ENCODE peak calls at places on chromosomes 5 and 9, in nine cellular contexts. One of them, this sample, is unnamed.

GRCh38 chr5:147782053-147783028 is at the start of gene JAKMIP2:
- DNase-seq in cardiac fibroblast: peak; percentile 64
- DNase-seq in fibroblast of mammary gland: peak; percentile 60
- DNase-seq in AG04450: no peak
- DNase-seq in body of pancreas: peak; percentile 54
- DNase-seq in cardiac muscle cell: peak; percentile 96
- DNase-seq in lower lobe of right lung: peak; percentile 74
- DNase-seq in lower leg skin: peak; percentile 84
- DNase-seq in A549: peak; percentile 26
- DNase-seq in this sample: peak; percentile 64

GRCh38 chr9:100428871-100429654 is 2.1 kb downstream of the MSANTD3 start:
- DNase-seq in cardiac fibroblast: peak; percentile 98
- DNase-seq in fibroblast of mammary gland: peak; percentile 100
- DNase-seq in AG04450: peak; percentile 97
- DNase-seq in body of pancreas: no peak
- DNase-seq in cardiac muscle cell: no peak
- DNase-seq in lower lobe of right lung: no peak
- DNase-seq in lower leg skin: no peak
- DNase-seq in A549: peak; percentile 94
- DNase-seq in this sample: peak; percentile 48

GRCh38 chr5:177473461-177473991 is at the start of gene DBN1:
- DNase-seq in cardiac fibroblast: peak; percentile 66
- DNase-seq in fibroblast of mammary gland: peak; percentile 28
- DNase-seq in AG04450: no peak
- DNase-seq in body of pancreas: peak; percentile 60
- DNase-seq in cardiac muscle cell: peak; percentile 86
- DNase-seq in lower lobe of right lung: no peak
- DNase-seq in lower leg skin: no peak
- DNase-seq in A549: peak; percentile 44
- DNase-seq in this sample: no peak

GRCh38 chr5:180026320-180026719 is 45.2 kb downstream of the RNF130 start:
- DNase-seq in cardiac fibroblast: peak; percentile 46
- DNase-seq in fibroblast of mammary gland: peak; percentile 66
- DNase-seq in AG04450: no peak
- DNase-seq in body of pancreas: peak; percentile 46
- DNase-seq in cardiac muscle cell: peak; percentile 56
- DNase-seq in lower lobe of right lung: no peak
- DNase-seq in lower leg skin: no peak
- DNase-seq in A549: peak; percentile 5
- DNase-seq in this sample: no peak

GRCh38 chr5:129399069-129399468 is 61.0 kb upstream of the ADAMTS19 start:
- DNase-seq in cardiac fibroblast: no peak
- DNase-seq in fibroblast of mammary gland: no peak
- DNase-seq in AG04450: no peak
- DNase-seq in body of pancreas: no peak
- DNase-seq in cardiac muscle cell: no peak
- DNase-seq in lower lobe of right lung: no peak
- DNase-seq in lower leg skin: no peak
- DNase-seq in A549: no peak
- DNase-seq in this sample: no peak

GRCh38 chr9:87880116-87880515 is 2.6 kb upstream of the SPATA31E1 start:
- DNase-seq in cardiac fibroblast: peak; percentile 8
- DNase-seq in fibroblast of mammary gland: peak; percentile 16
- DNase-seq in AG04450: no peak
- DNase-seq in body of pancreas: no peak
- DNase-seq in cardiac muscle cell: no peak
- DNase-seq in lower lobe of right lung: no peak
- DNase-seq in lower leg skin: no peak
- DNase-seq in A549: no peak
- DNase-seq in this sample: no peak

GRCh38 chr9:92467511-92467910 is 14.8 kb downstream of the ASPN start:
- DNase-seq in cardiac fibroblast: no peak
- DNase-seq in fibroblast of mammary gland: no peak
- DNase-seq in AG04450: no peak
- DNase-seq in body of pancreas: no peak
- DNase-seq in cardiac muscle cell: no peak
- DNase-seq in lower lobe of right lung: no peak
- DNase-seq in lower leg skin: no peak
- DNase-seq in A549: no peak
- DNase-seq in this sample: no peak

GRCh38 chr5:43401827-43402226 is 10.4 kb downstream of the CCL28 start:
- DNase-seq in cardiac fibroblast: peak; percentile 34
- DNase-seq in fibroblast of mammary gland: peak; percentile 18
- DNase-seq in AG04450: no peak
- DNase-seq in body of pancreas: no peak
- DNase-seq in cardiac muscle cell: no peak
- DNase-seq in lower lobe of right lung: no peak
- DNase-seq in lower leg skin: no peak
- DNase-seq in A549: peak; percentile 62
- DNase-seq in this sample: no peak

GRCh38 chr9:69157751-69158466 is 16.2 kb upstream of the TJP2 start:
- DNase-seq in cardiac fibroblast: no peak
- DNase-seq in fibroblast of mammary gland: peak; percentile 58
- DNase-seq in AG04450: peak; percentile 46
- DNase-seq in body of pancreas: peak; percentile 32
- DNase-seq in cardiac muscle cell: no peak
- DNase-seq in lower lobe of right lung: no peak
- DNase-seq in lower leg skin: no peak
- DNase-seq in A549: no peak
- DNase-seq in this sample: no peak

GRCh38 chr5:1852324-1852947 is 30.3 kb downstream of the IRX4 start:
- DNase-seq in cardiac fibroblast: no peak
- DNase-seq in fibroblast of mammary gland: no peak
- DNase-seq in AG04450: no peak
- DNase-seq in body of pancreas: no peak
- DNase-seq in cardiac muscle cell: peak; percentile 70
- DNase-seq in lower lobe of right lung: no peak
- DNase-seq in lower leg skin: no peak
- DNase-seq in A549: no peak
- DNase-seq in this sample: no peak

GRCh38 chr5:1855075-1855474 is 27.6 kb downstream of the IRX4 start:
- DNase-seq in cardiac fibroblast: no peak
- DNase-seq in fibroblast of mammary gland: no peak
- DNase-seq in AG04450: no peak
- DNase-seq in body of pancreas: no peak
- DNase-seq in cardiac muscle cell: no peak
- DNase-seq in lower lobe of right lung: no peak
- DNase-seq in lower leg skin: no peak
- DNase-seq in A549: no peak
- DNase-seq in this sample: no peak

GRCh38 chr5:1850324-1851154 is 32.2 kb downstream of the IRX4 start:
- DNase-seq in cardiac fibroblast: no peak
- DNase-seq in fibroblast of mammary gland: no peak
- DNase-seq in AG04450: no peak
- DNase-seq in body of pancreas: no peak
- DNase-seq in cardiac muscle cell: no peak
- DNase-seq in lower lobe of right lung: no peak
- DNase-seq in lower leg skin: no peak
- DNase-seq in A549: no peak
- DNase-seq in this sample: no peak

GRCh38 chr5:1853531-1853930 is 29.2 kb downstream of the IRX4 start:
- DNase-seq in cardiac fibroblast: no peak
- DNase-seq in fibroblast of mammary gland: no peak
- DNase-seq in AG04450: no peak
- DNase-seq in body of pancreas: no peak
- DNase-seq in cardiac muscle cell: no peak
- DNase-seq in lower lobe of right lung: no peak
- DNase-seq in lower leg skin: no peak
- DNase-seq in A549: no peak
- DNase-seq in this sample: no peak

DNA sequence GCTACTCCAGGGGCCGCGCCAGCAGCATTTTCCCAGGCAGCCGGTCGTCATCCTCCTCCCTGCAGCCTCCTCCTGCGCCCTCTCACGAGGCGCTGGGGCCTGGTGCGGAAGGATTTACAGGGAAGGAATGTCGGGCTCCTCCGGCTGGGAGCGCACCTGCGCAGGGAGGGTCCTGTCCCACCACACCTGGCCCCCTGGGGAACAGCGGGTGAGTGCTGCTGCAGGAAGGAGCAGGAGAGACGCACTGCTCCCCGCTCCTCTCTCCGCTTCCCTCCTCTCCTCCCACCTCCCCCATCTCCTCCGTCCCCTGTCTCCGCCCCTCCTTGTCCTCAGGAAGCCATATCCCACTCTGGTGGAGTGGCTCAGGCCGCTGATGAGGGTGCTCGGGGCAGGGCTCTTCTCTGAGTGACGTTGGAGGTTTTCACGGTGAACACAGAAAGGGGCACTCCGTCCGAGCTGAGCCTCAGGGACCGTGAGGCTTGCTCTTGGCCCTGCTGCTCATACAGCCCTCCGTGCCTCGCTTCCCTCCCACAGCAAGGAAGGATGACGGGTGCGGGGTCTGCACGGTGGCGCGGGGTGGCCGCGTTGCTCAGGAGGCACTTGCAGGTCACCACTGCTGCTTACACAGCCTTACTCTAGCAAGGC is 31.3 kb downstream of the IRX4 start:
- DNase-seq in cardiac fibroblast: no peak
- DNase-seq in fibroblast of mammary gland: no peak
- DNase-seq in AG04450: no peak
- DNase-seq in body of pancreas: no peak
- DNase-seq in cardiac muscle cell: no peak
- DNase-seq in lower lobe of right lung: no peak
- DNase-seq in lower leg skin: no peak
- DNase-seq in A549: no peak
- DNase-seq in this sample: no peak
- H3K4me3 ChIP-seq in cardiac fibroblast: no peak overlapping the region
- H3K4me3 ChIP-seq in fibroblast of mammary gland: no peak overlapping the region
- H3K4me3 ChIP-seq in AG04450: no peak overlapping the region
- H3K4me3 ChIP-seq in body of pancreas: no peak overlapping the region
- H3K4me3 ChIP-seq in cardiac muscle cell: no peak overlapping the region
- H3K4me3 ChIP-seq in lower lobe of right lung: no peak overlapping the region
- H3K4me3 ChIP-seq in lower leg skin: no peak overlapping the region
- H3K4me3 ChIP-seq in A549: no peak overlapping the region
- H3K4me3 ChIP-seq in this sample: no peak overlapping the region

GRCh38 chr9:115115924-115116323 is 2.0 kb downstream of the TNC start:
- DNase-seq in cardiac fibroblast: no peak
- DNase-seq in fibroblast of mammary gland: peak; percentile 90
- DNase-seq in AG04450: no peak
- DNase-seq in body of pancreas: no peak
- DNase-seq in cardiac muscle cell: no peak
- DNase-seq in lower lobe of right lung: no peak
- DNase-seq in lower leg skin: no peak
- DNase-seq in A549: no peak
- DNase-seq in this sample: no peak
- H3K4me3 ChIP-seq in cardiac fibroblast: no peak overlapping the region
- H3K4me3 ChIP-seq in fibroblast of mammary gland: peak overlapping the region; percentile 65
- H3K4me3 ChIP-seq in AG04450: peak overlapping the region; percentile 77
- H3K4me3 ChIP-seq in body of pancreas: no peak overlapping the region
- H3K4me3 ChIP-seq in cardiac muscle cell: no peak overlapping the region
- H3K4me3 ChIP-seq in lower lobe of right lung: no peak overlapping the region
- H3K4me3 ChIP-seq in lower leg skin: no peak overlapping the region
- H3K4me3 ChIP-seq in A549: no peak overlapping the region
- H3K4me3 ChIP-seq in this sample: peak overlapping the region; percentile 57

DNA sequence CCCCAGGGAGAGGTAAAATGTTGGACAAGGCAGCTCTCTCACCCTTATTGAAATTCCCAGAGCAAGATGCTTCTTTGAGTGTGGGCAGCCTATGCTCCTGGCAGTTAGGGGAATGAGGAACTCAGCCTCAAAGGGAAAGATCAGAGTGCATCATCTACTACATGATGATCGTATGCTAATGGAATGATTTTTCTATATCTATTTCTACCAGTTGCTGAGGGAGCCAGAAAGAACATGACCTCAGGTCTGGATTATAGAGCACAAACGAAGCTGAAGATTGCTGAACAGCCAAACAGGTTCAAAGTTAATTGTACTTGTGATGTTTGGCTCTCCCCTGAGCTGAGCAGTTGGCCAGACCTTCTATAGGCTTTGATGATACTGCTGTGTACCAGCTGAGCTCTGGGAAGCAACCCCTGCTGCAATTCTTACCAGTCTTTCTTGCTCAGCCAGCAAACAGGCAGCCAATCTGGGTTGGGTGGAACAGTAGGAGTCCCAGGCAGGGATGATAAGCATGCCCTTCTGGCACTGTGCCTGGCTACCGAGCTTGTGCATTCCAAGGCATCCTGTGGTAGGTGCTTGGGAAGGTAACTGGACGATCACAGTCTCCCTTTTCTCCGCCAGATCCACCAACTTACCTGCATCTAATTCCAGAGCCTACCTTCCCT is 10.3 kb upstream of the FBXL7 start:
- DNase-seq in cardiac fibroblast: no peak
- DNase-seq in fibroblast of mammary gland: no peak
- DNase-seq in AG04450: no peak
- DNase-seq in body of pancreas: peak; percentile 28
- DNase-seq in cardiac muscle cell: no peak
- DNase-seq in lower lobe of right lung: no peak
- DNase-seq in lower leg skin: no peak
- DNase-seq in A549: no peak
- DNase-seq in this sample: no peak
- H3K4me3 ChIP-seq in cardiac fibroblast: no peak overlapping the region
- H3K4me3 ChIP-seq in fibroblast of mammary gland: no peak overlapping the region
- H3K4me3 ChIP-seq in AG04450: no peak overlapping the region
- H3K4me3 ChIP-seq in body of pancreas: no peak overlapping the region
- H3K4me3 ChIP-seq in cardiac muscle cell: no peak overlapping the region
- H3K4me3 ChIP-seq in lower lobe of right lung: no peak overlapping the region
- H3K4me3 ChIP-seq in lower leg skin: no peak overlapping the region
- H3K4me3 ChIP-seq in A549: no peak overlapping the region
- H3K4me3 ChIP-seq in this sample: no peak overlapping the region

GRCh38 chr5:111853748-111854147 is 96.8 kb upstream of the NREP start:
- DNase-seq in cardiac fibroblast: peak; percentile 55
- DNase-seq in fibroblast of mammary gland: peak; percentile 40
- DNase-seq in AG04450: no peak
- DNase-seq in body of pancreas: no peak
- DNase-seq in cardiac muscle cell: no peak
- DNase-seq in lower lobe of right lung: no peak
- DNase-seq in lower leg skin: no peak
- DNase-seq in A549: no peak
- DNase-seq in this sample: no peak

GRCh38 chr5:111854196-111854595 is 97.2 kb upstream of the NREP start:
- DNase-seq in cardiac fibroblast: no peak
- DNase-seq in fibroblast of mammary gland: no peak
- DNase-seq in AG04450: no peak
- DNase-seq in body of pancreas: no peak
- DNase-seq in cardiac muscle cell: no peak
- DNase-seq in lower lobe of right lung: no peak
- DNase-seq in lower leg skin: no peak
- DNase-seq in A549: no peak
- DNase-seq in this sample: no peak

GRCh38 chr5:111851616-111852015 is 94.6 kb upstream of the NREP start:
- DNase-seq in cardiac fibroblast: no peak
- DNase-seq in fibroblast of mammary gland: no peak
- DNase-seq in AG04450: no peak
- DNase-seq in body of pancreas: no peak
- DNase-seq in cardiac muscle cell: no peak
- DNase-seq in lower lobe of right lung: no peak
- DNase-seq in lower leg skin: no peak
- DNase-seq in A549: no peak
- DNase-seq in this sample: no peak

DNA sequence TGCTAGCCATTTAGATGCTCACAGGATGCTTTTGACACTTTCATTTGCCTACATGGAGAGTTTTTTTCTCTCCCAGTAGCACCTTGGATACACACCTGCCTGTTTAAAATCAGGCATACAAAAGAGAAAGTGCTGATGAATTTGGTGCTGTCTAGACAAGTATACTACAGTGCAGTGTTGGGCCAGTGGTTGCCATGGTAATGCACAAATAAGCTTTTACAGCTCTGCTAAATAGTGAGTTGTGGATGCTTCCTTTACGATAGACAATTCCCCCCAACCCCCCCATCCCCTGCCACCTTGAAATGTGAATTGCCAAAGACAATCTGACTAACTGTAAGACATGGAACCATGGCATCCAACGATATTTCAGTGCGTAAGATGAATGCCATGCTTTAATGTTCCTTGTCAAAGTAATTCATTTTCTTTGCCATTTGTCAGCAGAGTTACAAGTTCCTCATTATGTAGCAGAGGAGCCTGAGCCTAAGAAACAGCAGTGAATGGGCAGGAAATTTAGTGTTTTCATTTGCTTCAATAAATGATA is 91.5 kb upstream of the NREP start:
- DNase-seq in cardiac fibroblast: no peak
- DNase-seq in fibroblast of mammary gland: no peak
- DNase-seq in AG04450: no peak
- DNase-seq in body of pancreas: no peak
- DNase-seq in cardiac muscle cell: no peak
- DNase-seq in lower lobe of right lung: no peak
- DNase-seq in lower leg skin: no peak
- DNase-seq in A549: no peak
- DNase-seq in this sample: no peak
- H3K4me3 ChIP-seq in cardiac fibroblast: no peak overlapping the region
- H3K4me3 ChIP-seq in fibroblast of mammary gland: no peak overlapping the region
- H3K4me3 ChIP-seq in AG04450: no peak overlapping the region
- H3K4me3 ChIP-seq in body of pancreas: no peak overlapping the region
- H3K4me3 ChIP-seq in cardiac muscle cell: no peak overlapping the region
- H3K4me3 ChIP-seq in lower lobe of right lung: no peak overlapping the region
- H3K4me3 ChIP-seq in lower leg skin: no peak overlapping the region
- H3K4me3 ChIP-seq in A549: no peak overlapping the region
- H3K4me3 ChIP-seq in this sample: no peak overlapping the region

This sample was measured in tibial artery.